ENCODE peak calls at places on chromosomes 5 and 9, in four cellular contexts. Z is K562, W is HepG2, R is GM12878. L is an unnamed sample.

GRCh38 chr5:94810281-94810680 is 191.8 kb downstream of the SLF1 start:
- DNase-seq in Z (no peak), W (no peak), R (no peak), L (no peak)

GRCh38 chr5:41856644-41857491 is 13.4 kb downstream of the OXCT1 start:
- DNase-seq in Z (peak; percentile 86), W (peak; percentile 58), R (no peak), L (peak; percentile 64)

GRCh38 chr9:85941617-85941930 is 628 bp downstream of the NAA35 start:
- DNase-seq in Z (no peak), W (no peak), R (no peak), L (no peak)

GRCh38 chr5:81633471-81633870 is 117.4 kb downstream of the SSBP2 start:
- DNase-seq in Z (no peak), W (no peak), R (no peak), L (no peak)

GRCh38 chr5:148937239-148937638 is 110.8 kb downstream of the ADRB2 start:
- DNase-seq in Z (no peak), W (no peak), R (no peak), L (no peak)

GRCh38 chr9:98406469-98406868 is 151.0 kb upstream of the TBC1D2 start:
- DNase-seq in Z (no peak), W (no peak), R (no peak), L (no peak)

GRCh38 chr5:116696356-116696755 is 121.7 kb upstream of the SEMA6A start:
- DNase-seq in Z (no peak), W (no peak), R (no peak), L (no peak)

GRCh38 chr5:153881687-153882086 is 157.0 kb downstream of the FAM114A2 start:
- DNase-seq in Z (no peak), W (no peak), R (no peak), L (no peak)

GRCh38 chr5:180785151-180785781 is 17.3 kb downstream of the MGAT1 start:
- DNase-seq in Z (no peak), W (peak; percentile 51), R (no peak), L (no peak)

DNA sequence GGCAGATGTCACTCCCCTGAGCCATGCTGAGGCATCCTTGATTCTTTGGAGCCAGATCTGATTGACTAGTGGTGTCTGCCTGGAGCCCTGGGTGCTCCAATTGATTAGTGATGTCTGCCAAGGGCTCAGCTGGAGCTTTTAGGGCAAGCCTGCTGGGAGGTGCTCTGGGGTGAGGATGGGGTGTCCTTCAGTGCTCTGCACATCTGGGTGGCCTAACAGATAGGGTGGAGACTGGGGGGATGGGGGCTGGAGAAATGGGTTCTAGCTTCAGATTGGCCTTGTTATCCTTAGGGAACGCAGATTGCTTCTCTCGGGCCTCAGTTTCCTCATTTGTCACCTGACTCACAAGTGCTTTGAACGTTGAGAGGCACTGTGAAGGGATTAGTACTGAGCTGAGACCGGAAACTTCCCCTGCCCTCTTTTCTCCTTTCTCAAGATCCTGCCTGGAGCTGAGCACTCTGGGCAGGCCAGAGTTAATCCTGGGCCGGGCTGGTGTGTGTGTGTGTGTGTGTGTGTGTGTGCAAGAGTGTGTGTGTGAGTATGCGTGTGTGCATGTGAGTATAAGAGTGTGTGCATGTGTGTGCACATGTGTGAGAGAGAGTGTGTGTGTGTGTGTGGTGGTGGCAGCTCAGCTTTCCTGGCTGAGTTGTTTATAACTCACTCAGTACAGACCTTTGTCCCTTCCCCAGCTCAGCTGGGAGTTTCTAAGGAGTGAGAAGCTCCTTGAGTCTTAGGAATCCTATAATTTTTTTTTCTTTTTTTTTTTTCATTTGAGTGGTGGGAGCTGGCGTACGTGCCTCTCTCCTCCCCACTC is 5.6 kb upstream of the IER5L start:
- DNase-seq in Z (no peak), W (no peak), R (no peak), L (no peak)
- TF ChIP-seq SP1 in Z (no peak), W (no peak), R (no peak), L (no peak)

GRCh38 chr9:117704024-117704575 is at the start of gene TLR4:
- DNase-seq in Z (no peak), W (no peak), R (peak; percentile 45), L (no peak)
- TF ChIP-seq FOXM1 in Z (no peak), W (no peak), R (no peak), L (no peak)

DNA sequence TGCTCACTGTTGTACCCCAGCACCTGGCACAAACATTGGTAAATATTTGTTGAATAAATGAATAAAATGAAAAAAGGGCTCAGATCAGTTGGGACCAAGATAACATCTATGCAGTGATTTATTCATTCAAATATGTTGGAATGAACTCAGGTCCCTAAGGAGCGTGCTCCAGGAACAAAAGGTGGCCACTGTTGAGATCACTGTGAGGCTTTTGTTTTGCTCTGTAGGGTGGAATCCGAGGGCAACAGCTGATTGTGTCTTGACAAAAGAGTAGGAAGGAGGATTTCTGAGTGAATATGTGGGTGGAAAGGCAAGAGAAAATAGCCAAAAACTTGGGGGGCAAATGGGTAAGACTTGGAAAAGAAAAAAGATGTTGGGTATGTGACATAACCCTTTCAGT is 89.6 kb downstream of the PPP2R2B start:
- DNase-seq in Z (no peak), W (no peak), R (no peak), L (no peak)
- TF ChIP-seq BHLHE40 in Z (no peak), W (no peak), R (no peak), L (no peak)

GRCh38 chr5:179608131-179608581 is 15.3 kb downstream of the HNRNPH1 start:
- DNase-seq in Z (no peak), W (no peak), R (no peak), L (no peak)
- TF ChIP-seq SP1 in Z (no peak), W (no peak), R (no peak), L (no peak)

DNA sequence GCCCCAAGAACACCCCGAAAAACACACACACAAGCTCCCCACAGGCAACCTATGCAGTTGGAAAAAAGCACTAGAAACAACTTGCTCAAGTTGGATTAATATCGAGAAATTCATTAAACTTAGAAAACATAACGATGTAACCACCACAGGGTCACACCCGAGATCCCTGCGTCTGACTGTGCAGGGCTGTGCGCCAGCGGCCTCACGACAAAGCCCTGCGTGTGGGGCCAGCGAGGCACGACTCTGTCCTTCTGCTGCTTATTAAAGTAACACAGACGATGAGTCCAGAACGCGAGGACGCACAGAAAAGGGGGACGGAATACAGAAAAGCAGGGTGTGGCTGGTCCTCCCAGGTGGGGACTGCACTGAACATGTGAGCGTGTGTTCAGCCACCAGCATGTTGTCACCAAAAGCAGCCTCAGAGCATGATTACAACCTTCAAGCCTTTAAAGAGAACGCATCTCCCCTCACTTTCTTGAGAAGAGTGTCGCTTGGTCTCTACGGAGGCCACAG is 14.4 kb downstream of the SLC12A7 start:
- DNase-seq in Z (no peak), W (no peak), R (no peak), L (no peak)
- TF ChIP-seq FOXM1 in Z (no peak), W (no peak), R (no peak), L (no peak)

GRCh38 chr5:32230356-32231099 is 56.4 kb upstream of the GOLPH3 start:
- DNase-seq in Z (no peak), W (no peak), R (no peak), L (no peak)

GRCh38 chr5:32232441-32233219 is 58.5 kb upstream of the GOLPH3 start:
- DNase-seq in Z (peak; percentile 71), W (peak; percentile 64), R (peak; percentile 19), L (peak; percentile 62)

GRCh38 chr5:32231241-32231640 is 57.1 kb upstream of the GOLPH3 start:
- DNase-seq in Z (no peak), W (no peak), R (no peak), L (no peak)

GRCh38 chr5:32233220-32233695 is 59.1 kb upstream of the GOLPH3 start:
- DNase-seq in Z (no peak), W (no peak), R (no peak), L (no peak)

GRCh38 chr5:32231929-32232328 is 57.8 kb upstream of the GOLPH3 start:
- DNase-seq in Z (no peak), W (no peak), R (no peak), L (no peak)
- TF ChIP-seq BHLHE40 in Z (no peak), W (no peak), R (no peak), L (no peak)

DNA sequence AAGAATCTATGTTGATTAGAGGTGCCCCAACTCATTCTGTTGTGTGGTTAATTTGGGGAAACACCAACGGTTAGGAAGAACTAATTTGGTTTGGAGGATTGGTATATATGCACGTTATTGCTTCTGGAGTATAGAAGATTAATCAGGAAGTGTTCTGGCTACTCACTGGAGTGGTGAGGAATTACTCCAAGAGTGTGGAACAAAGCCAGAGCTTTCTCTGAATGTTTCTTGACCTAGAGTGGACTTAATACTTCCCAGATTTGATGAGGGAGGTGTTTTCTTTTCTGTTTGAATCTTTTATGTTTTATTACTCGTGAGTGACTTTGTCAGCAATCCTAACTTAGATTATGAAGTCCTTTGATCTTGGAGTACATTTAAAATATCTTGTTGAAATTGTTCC is 163.6 kb downstream of the MAN2A1 start:
- DNase-seq in Z (no peak), W (no peak), R (no peak), L (no peak)
- TF ChIP-seq SP1 in Z (no peak), W (no peak), R (no peak), L (no peak)

L was measured in HEK293T.